ENCODE peak calls at places on chromosome 7, in seven cellular contexts. Z is suprapubic skin, J is psoas muscle, Q is thyroid gland, D is fibroblast of pulmonary artery, R is lower lobe of right lung, G is WERI-Rb-1. X is an unnamed sample.
A peak's percentile ranks its signal among the peaks of the same experiment; 100 is the strongest.

GRCh38 chr7:137592232-137592896 is 248.8 kb upstream of the PTN start:
- DNase-seq in Z (no peak), J (no peak), Q (peak; percentile 78), D (peak; percentile 90), R (no peak), G (peak; percentile 65), X (peak; percentile 75)

GRCh38 chr7:106639476-106640334 is 21.3 kb downstream of the CCDC71L start:
- DNase-seq in Z (no peak), J (no peak), Q (no peak), D (no peak), R (no peak), G (no peak), X (no peak)

GRCh38 chr7:151131622-151132293 is 35.7 kb downstream of the GBX1 start:
- DNase-seq in Z (no peak), J (peak; percentile 14), Q (no peak), D (no peak), R (peak; percentile 41), G (no peak), X (peak; percentile 68)

GRCh38 chr7:96361116-96361857 is 39.4 kb upstream of the SLC25A13 start:
- DNase-seq in Z (no peak), J (no peak), Q (no peak), D (no peak), R (no peak), G (no peak), X (no peak)

GRCh38 chr7:87600130-87601124 is at the start of gene ABCB1:
- DNase-seq in Z (no peak), J (peak; percentile 58), Q (peak; percentile 41), D (peak; percentile 16), R (peak; percentile 46), G (peak; percentile 57), X (peak; percentile 79)

GRCh38 chr7:106165328-106165727 is 53.2 kb upstream of the SYPL1 start:
- DNase-seq in Z (no peak), J (no peak), Q (no peak), D (peak; percentile 63), R (no peak), G (no peak), X (no peak)

GRCh38 chr7:142000244-142000643 is 4.6 kb downstream of the MGAM start:
- DNase-seq in Z (no peak), J (no peak), Q (no peak), D (no peak), R (no peak), G (no peak), X (no peak)

GRCh38 chr7:66296555-66296954 is 91.4 kb downstream of the TPST1 start:
- DNase-seq in Z (no peak), J (no peak), Q (no peak), D (peak; percentile 55), R (no peak), G (no peak), X (no peak)

GRCh38 chr7:136405931-136406777 is 429.0 kb upstream of the MTPN start:
- DNase-seq in Z (no peak), J (no peak), Q (peak; percentile 36), D (peak; percentile 75), R (no peak), G (peak; percentile 46), X (no peak)

GRCh38 chr7:37514520-37514919 is 65.9 kb upstream of the ELMO1 start:
- DNase-seq in Z (no peak), J (no peak), Q (no peak), D (no peak), R (no peak), G (no peak), X (no peak)

GRCh38 chr7:14040528-14040927 is 51.1 kb upstream of the ETV1 start:
- DNase-seq in Z (no peak), J (no peak), Q (no peak), D (no peak), R (no peak), G (no peak), X (no peak)

GRCh38 chr7:46651070-46651469 is 730.0 kb upstream of the IGFBP3 start:
- DNase-seq in Z (no peak), J (no peak), Q (no peak), D (no peak), R (no peak), G (no peak), X (no peak)

GRCh38 chr7:16615234-16615633 is 30.3 kb downstream of the ANKMY2 start:
- DNase-seq in Z (no peak), J (no peak), Q (no peak), D (no peak), R (no peak), G (no peak), X (no peak)

GRCh38 chr7:100200693-100201092 is 19.1 kb upstream of the PVRIG start:
- DNase-seq in Z (no peak), J (no peak), Q (no peak), D (no peak), R (no peak), G (no peak), X (no peak)

GRCh38 chr7:22932896-22933295 is 81.0 kb downstream of the HYCC1 start:
- DNase-seq in Z (no peak), J (no peak), Q (no peak), D (no peak), R (no peak), G (no peak), X (no peak)

GRCh38 chr7:24755096-24755495 is 2.2 kb downstream of the GSDME start:
- DNase-seq in Z (no peak), J (no peak), Q (no peak), D (no peak), R (no peak), G (no peak), X (no peak)

GRCh38 chr7:105097619-105098018 is 83.6 kb downstream of the KMT2E start:
- DNase-seq in Z (no peak), J (no peak), Q (no peak), D (peak; percentile 89), R (no peak), G (no peak), X (no peak)

GRCh38 chr7:104267701-104268368 is 60.0 kb upstream of the ORC5 start:
- DNase-seq in Z (no peak), J (no peak), Q (no peak), D (peak; percentile 44), R (no peak), G (no peak), X (no peak)

GRCh38 chr7:135697276-135698049 is 30.5 kb downstream of the SLC13A4 start:
- DNase-seq in Z (no peak), J (no peak), Q (no peak), D (no peak), R (no peak), G (peak; percentile 74), X (no peak)

GRCh38 chr7:94848992-94849576 is 58.3 kb upstream of the PPP1R9A start:
- DNase-seq in Z (no peak), J (no peak), Q (no peak), D (no peak), R (no peak), G (no peak), X (peak; percentile 68)

GRCh38 chr7:16542401-16542800 is 15.8 kb downstream of the LRRC72 start:
- DNase-seq in Z (no peak), J (no peak), Q (no peak), D (no peak), R (no peak), G (no peak), X (no peak)

GRCh38 chr7:159114096-159114495 is 30.6 kb downstream of the VIPR2 start:
- DNase-seq in Z (no peak), J (no peak), Q (no peak), D (no peak), R (no peak), G (no peak), X (no peak)

GRCh38 chr7:30353532-30353931 is 69.1 kb downstream of the ZNRF2 start:
- DNase-seq in Z (no peak), J (no peak), Q (no peak), D (no peak), R (no peak), G (no peak), X (no peak)
- TF ChIP-seq CTCF in Z (no peak), J (no peak), Q (no peak), D (no peak), R (no peak), G (no peak), X (no peak)

GRCh38 chr7:102044641-102044983 is 227.2 kb downstream of the CUX1 start:
- DNase-seq in Z (no peak), J (no peak), Q (no peak), D (no peak), R (no peak), G (no peak), X (no peak)
- H3K4me3 ChIP-seq in Z (no peak overlapping the region), J (peak overlapping the region; percentile 48), Q (no peak overlapping the region), D (no peak overlapping the region), R (no peak overlapping the region), G (no peak overlapping the region), X (no peak overlapping the region)

GRCh38 chr7:125059861-125060456 is 130.3 kb upstream of the POT1 start:
- DNase-seq in Z (no peak), J (no peak), Q (no peak), D (peak; percentile 39), R (no peak), G (no peak), X (no peak)
- TF ChIP-seq CTCF in Z (no peak), J (no peak), Q (no peak), D (peak; percentile 43), R (peak; percentile 25), G (no peak), X (peak; percentile 17)

GRCh38 chr7:107918948-107919347 is 28.0 kb downstream of the DLD start:
- DNase-seq in Z (no peak), J (no peak), Q (no peak), D (no peak), R (no peak), G (no peak), X (no peak)
- H3K4me3 ChIP-seq in Z (no peak overlapping the region), J (no peak overlapping the region), Q (no peak overlapping the region), D (no peak overlapping the region), R (no peak overlapping the region), G (no peak overlapping the region), X (no peak overlapping the region)